ENCODE peak calls at places on chromosomes 7 and 10, in five cellular contexts. C is activated CD4-positive, alpha-beta T cell treated with anti-CD3 and anti-CD28 coated beads, Interleukin-2, amount 50 U/mL, for 48 hours; F is stimulated activated CD4-positive, alpha-beta T cell treated with anti-CD3 and anti-CD28 coated beads, Interleukin-2, amount 100 ng/mL, for 48 hours; K is NCI-H460; D is suprapubic skin. A is an unnamed sample.
A peak's percentile ranks its signal among the peaks of the same experiment; 100 is the strongest.

GRCh38 chr10:132325969-132326889 is 5.8 kb upstream of the LRRC27 start:
- DNase-seq in C (no peak), F (no peak), K (no peak), D (peak; percentile 52), A (no peak)

GRCh38 chr7:33669251-33669670 is 236.1 kb upstream of the BMPER start:
- DNase-seq in C (no peak), F (no peak), K (peak; percentile 28), D (no peak), A (peak; percentile 79)

GRCh38 chr10:23439920-23440875 is 1.3 kb downstream of the OTUD1 start:
- DNase-seq in C (peak; percentile 38), F (peak; percentile 18), K (no peak), D (peak; percentile 66), A (no peak)

GRCh38 chr7:50284296-50284695 is 20.2 kb upstream of the IKZF1 start:
- DNase-seq in C (no peak), F (no peak), K (no peak), D (no peak), A (no peak)

GRCh38 chr7:113774182-113774807 is 144.5 kb downstream of the PPP1R3A start:
- DNase-seq in C (no peak), F (no peak), K (peak; percentile 40), D (no peak), A (peak; percentile 59)

GRCh38 chr10:1683649-1684048 is 53.7 kb downstream of the ADARB2 start:
- DNase-seq in C (no peak), F (no peak), K (no peak), D (no peak), A (no peak)

GRCh38 chr10:7015457-7015856 is 395.4 kb downstream of the SFMBT2 start:
- DNase-seq in C (no peak), F (no peak), K (no peak), D (no peak), A (peak; percentile 6)

GRCh38 chr10:89183571-89183970 is 23.5 kb downstream of the CH25H start:
- DNase-seq in C (no peak), F (no peak), K (no peak), D (no peak), A (no peak)

GRCh38 chr7:4132221-4132620 is 549.9 kb upstream of the FOXK1 start:
- DNase-seq in C (no peak), F (no peak), K (no peak), D (peak; percentile 40), A (no peak)

GRCh38 chr10:25028711-25029110 is 12.3 kb downstream of the THNSL1 start:
- DNase-seq in C (no peak), F (no peak), K (no peak), D (no peak), A (no peak)

GRCh38 chr10:79124066-79124465 is 55.3 kb downstream of the ZMIZ1 start:
- DNase-seq in C (no peak), F (no peak), K (no peak), D (no peak), A (no peak)

GRCh38 chr7:81484266-81484665 is 285.6 kb downstream of the HGF start:
- DNase-seq in C (no peak), F (no peak), K (no peak), D (no peak), A (peak; percentile 26)

A was measured in A172.